ENCODE peak calls at places on chromosome 22, in seven cellular contexts. T, B, M, D, W, O and U are unnamed samples.

GRCh38 chr22:46251266-46251665 is 1.2 kb upstream of the CDPF1 start:
- DNase-seq in T (no peak), B (no peak), M (no peak), D (no peak), W (no peak), O (no peak), U (no peak)

GRCh38 chr22:36644333-36644757 is 59.2 kb downstream of the CACNG2 start:
- DNase-seq in T (peak), B (no peak), M (peak), D (no peak), W (peak), O (peak), U (no peak)

GRCh38 chr22:31630331-31631329 is 31.4 kb downstream of the PISD start:
- DNase-seq in T (peak), B (peak), M (peak), D (peak), W (peak), O (peak), U (peak)

GRCh38 chr22:19970479-19971275 is 29.1 kb upstream of the TXNRD2 start:
- DNase-seq in T (peak), B (peak), M (peak), D (peak), W (peak), O (peak), U (no peak)

GRCh38 chr22:43707650-43708049 is 104.5 kb downstream of the EFCAB6 start:
- DNase-seq in T (no peak), B (no peak), M (no peak), D (no peak), W (no peak), O (no peak), U (no peak)

GRCh38 chr22:24001314-24001713 is 3.9 kb downstream of the GSTT4 start:
- DNase-seq in T (peak), B (no peak), M (no peak), D (no peak), W (no peak), O (no peak), U (no peak)

GRCh38 chr22:39959640-39960447 is at the start of gene TMA7B:
- DNase-seq in T (peak), B (no peak), M (peak), D (no peak), W (peak), O (peak), U (no peak)

GRCh38 chr22:37563153-37564081 is 3.1 kb downstream of the CDC42EP1 start:
- DNase-seq in T (no peak), B (peak), M (peak), D (no peak), W (peak), O (peak), U (peak)

GRCh38 chr22:36425977-36426523 is 38.3 kb upstream of the MYH9 start:
- DNase-seq in T (peak), B (no peak), M (peak), D (peak), W (no peak), O (no peak), U (no peak)

GRCh38 chr22:30169002-30169401 is 77.6 kb downstream of the LIF start:
- DNase-seq in T (no peak), B (no peak), M (no peak), D (no peak), W (no peak), O (no peak), U (no peak)

GRCh38 chr22:25748704-25749103 is 6.7 kb downstream of the MYO18B start:
- DNase-seq in T (no peak), B (no peak), M (no peak), D (no peak), W (no peak), O (no peak), U (no peak)

GRCh38 chr22:43722444-43722843 is 89.7 kb downstream of the EFCAB6 start:
- DNase-seq in T (no peak), B (no peak), M (no peak), D (no peak), W (no peak), O (no peak), U (no peak)

GRCh38 chr22:32281092-32281491 is 25.9 kb upstream of the SLC5A4 start:
- DNase-seq in T (no peak), B (no peak), M (no peak), D (no peak), W (peak), O (peak), U (no peak)

GRCh38 chr22:23402275-23403151 is 177.6 kb downstream of the IGLL1 start:
- DNase-seq in T (peak), B (peak), M (peak), D (peak), W (peak), O (peak), U (peak)

GRCh38 chr22:30502153-30502552 is 3.3 kb downstream of the SEC14L4 start:
- DNase-seq in T (no peak), B (no peak), M (no peak), D (no peak), W (no peak), O (no peak), U (no peak)

GRCh38 chr22:39546889-39547586 is 14.5 kb upstream of the RPS19BP1 start:
- DNase-seq in T (no peak), B (no peak), M (no peak), D (no peak), W (no peak), O (peak), U (no peak)

GRCh38 chr22:32830957-32831356 is 29.5 kb downstream of the TIMP3 start:
- DNase-seq in T (no peak), B (no peak), M (no peak), D (no peak), W (no peak), O (no peak), U (no peak)

GRCh38 chr22:30265851-30266444 is 703 bp downstream of the OSM start:
- DNase-seq in T (no peak), B (no peak), M (no peak), D (no peak), W (no peak), O (no peak), U (no peak)

GRCh38 chr22:26330971-26331625 is 98.0 kb upstream of the ASPHD2 start:
- DNase-seq in T (peak), B (no peak), M (peak), D (peak), W (peak), O (peak), U (no peak)

GRCh38 chr22:37330200-37331033 is 48.1 kb downstream of the CYTH4 start:
- DNase-seq in T (peak), B (no peak), M (peak), D (peak), W (peak), O (peak), U (no peak)

GRCh38 chr22:31937328-31937727 is 7.0 kb upstream of the YWHAH start:
- DNase-seq in T (no peak), B (no peak), M (no peak), D (no peak), W (no peak), O (no peak), U (no peak)

GRCh38 chr22:23225724-23226496 is 45.6 kb downstream of the BCR start:
- DNase-seq in T (no peak), B (no peak), M (no peak), D (no peak), W (peak), O (peak), U (no peak)

GRCh38 chr22:39577361-39577760 is 6.8 kb downstream of the CACNA1I start:
- DNase-seq in T (no peak), B (no peak), M (no peak), D (no peak), W (no peak), O (no peak), U (no peak)

GRCh38 chr22:48055185-48055584 is 1292.7 kb downstream of the TBC1D22A start:
- DNase-seq in T (no peak), B (no peak), M (no peak), D (no peak), W (no peak), O (no peak), U (no peak)

GRCh38 chr22:20751185-20751851 is 22.6 kb upstream of the SERPIND1 start:
- DNase-seq in T (peak), B (no peak), M (no peak), D (peak), W (no peak), O (no peak), U (no peak)

GRCh38 chr22:43399338-43399979 is 12.4 kb upstream of the MPPED1 start:
- DNase-seq in T (no peak), B (no peak), M (no peak), D (no peak), W (no peak), O (no peak), U (no peak)

GRCh38 chr22:23850136-23850611 is 7.5 kb upstream of the SLC2A11 start:
- DNase-seq in T (no peak), B (no peak), M (no peak), D (no peak), W (no peak), O (no peak), U (no peak)

GRCh38 chr22:31342389-31343125 is 3.6 kb downstream of the PATZ1 start:
- DNase-seq in T (peak), B (no peak), M (no peak), D (no peak), W (no peak), O (no peak), U (no peak)

GRCh38 chr22:48718818-48719500 is 1108.7 kb downstream of the BRD1 start:
- DNase-seq in T (no peak), B (no peak), M (no peak), D (peak), W (no peak), O (no peak), U (no peak)

GRCh38 chr22:26259510-26259909 is 90.2 kb downstream of the SEZ6L start:
- DNase-seq in T (peak), B (no peak), M (no peak), D (no peak), W (no peak), O (peak), U (no peak)

DNA sequence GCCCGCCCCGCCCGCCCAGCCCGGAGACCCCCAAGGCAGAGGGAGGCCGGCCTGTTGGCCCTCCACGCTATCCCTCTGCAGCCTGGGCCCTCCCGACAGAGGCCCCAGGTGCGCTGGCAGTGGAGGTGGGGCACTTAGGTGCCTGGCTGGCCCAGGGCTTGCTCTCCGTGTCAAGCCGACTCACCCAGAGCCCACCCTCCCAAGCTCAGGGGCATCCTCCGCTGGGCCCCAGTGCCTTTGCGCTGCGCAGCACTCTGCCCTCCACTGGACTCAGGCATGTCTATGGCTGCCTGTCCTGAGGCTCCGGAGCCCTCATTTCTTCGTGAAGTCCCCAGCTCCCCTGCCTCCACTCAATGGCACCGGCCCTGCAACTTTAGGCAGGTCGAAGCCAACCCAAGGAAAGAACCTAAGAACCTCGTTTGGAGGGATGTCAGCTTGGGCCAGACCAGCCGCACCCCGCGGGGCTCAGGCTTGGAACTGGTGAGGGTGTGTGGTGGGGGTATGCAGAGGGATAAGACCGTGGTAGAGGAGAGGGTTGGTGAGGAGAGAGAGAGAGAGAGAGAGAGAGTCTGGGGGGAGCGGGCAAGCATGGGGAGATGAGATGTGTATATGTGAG is 6.1 kb downstream of the SMIM45 start:
- DNase-seq in T (no peak), B (no peak), M (no peak), D (no peak), W (no peak), O (no peak), U (no peak)
- H3K4me3 ChIP-seq in T (peak), B (peak), M (no peak), D (peak), W (no peak), O (no peak), U (peak)

GRCh38 chr22:45235101-45235777 is 5.5 kb downstream of the KIAA0930 start:
- DNase-seq in T (no peak), B (no peak), M (no peak), D (no peak), W (no peak), O (no peak), U (no peak)

GRCh38 chr22:45237065-45237990 is 3.4 kb downstream of the KIAA0930 start:
- DNase-seq in T (no peak), B (no peak), M (no peak), D (no peak), W (no peak), O (no peak), U (no peak)

GRCh38 chr22:45233827-45234226 is 6.9 kb downstream of the KIAA0930 start:
- DNase-seq in T (no peak), B (no peak), M (no peak), D (no peak), W (no peak), O (no peak), U (no peak)

GRCh38 chr22:45233386-45233785 is 7.3 kb downstream of the KIAA0930 start:
- DNase-seq in T (no peak), B (no peak), M (no peak), D (no peak), W (no peak), O (no peak), U (no peak)

GRCh38 chr22:45235851-45236342 is 4.8 kb downstream of the KIAA0930 start:
- DNase-seq in T (no peak), B (no peak), M (no peak), D (no peak), W (no peak), O (no peak), U (no peak)
- H3K4me3 ChIP-seq in T (no peak), B (no peak), M (no peak), D (no peak), W (no peak), O (no peak), U (no peak)

DNA sequence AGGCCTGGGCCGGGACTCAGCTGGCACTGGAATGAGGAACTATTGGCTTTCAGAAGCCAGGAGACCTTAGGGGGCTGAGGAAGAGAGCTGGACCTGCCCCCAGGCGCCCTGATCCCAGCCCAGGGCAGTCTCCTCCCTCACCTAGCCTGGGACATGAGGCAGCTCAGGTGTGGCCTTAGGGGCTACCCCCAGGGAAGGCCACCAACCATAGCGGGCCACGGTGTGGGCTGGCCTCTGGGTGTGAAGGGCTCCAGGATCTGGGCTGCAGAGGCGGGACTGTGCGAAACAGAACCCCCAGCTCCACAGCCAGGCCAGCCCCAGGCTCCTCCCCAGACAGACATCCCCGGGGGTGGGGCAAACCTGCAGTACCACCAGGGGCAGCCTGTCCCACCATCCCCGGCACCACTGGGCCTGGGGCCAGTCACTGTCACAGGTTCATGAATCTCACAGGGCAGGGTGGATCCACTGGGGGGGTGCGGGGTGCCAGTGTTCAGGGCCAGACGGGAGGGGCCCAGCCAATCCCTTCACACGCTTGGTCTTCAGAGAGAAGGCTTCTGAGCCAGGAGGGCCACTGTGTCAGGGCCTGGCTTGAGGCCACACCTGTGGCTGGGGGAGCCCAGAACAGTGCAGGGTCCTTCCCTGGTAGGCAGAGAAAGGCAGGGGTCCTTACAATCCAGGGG is 3.5 kb downstream of the PLXNB2 start:
- DNase-seq in T (peak), B (no peak), M (peak), D (peak), W (no peak), O (no peak), U (no peak)
- H3K4me3 ChIP-seq in T (no peak), B (peak), M (no peak), D (no peak), W (peak), O (no peak), U (peak)

GRCh38 chr22:28799125-28799833 is 1.1 kb downstream of the XBP1 start:
- DNase-seq in T (peak), B (no peak), M (peak), D (no peak), W (peak), O (peak), U (peak)

GRCh38 chr22:28799834-28800307 is 498 bp downstream of the XBP1 start:
- DNase-seq in T (peak), B (peak), M (peak), D (peak), W (no peak), O (peak), U (peak)

GRCh38 chr22:28801845-28802594 is 1.7 kb upstream of the XBP1 start:
- DNase-seq in T (no peak), B (no peak), M (no peak), D (no peak), W (no peak), O (no peak), U (no peak)

GRCh38 chr22:28800308-28801041 is at the start of gene XBP1:
- DNase-seq in T (peak), B (peak), M (peak), D (peak), W (peak), O (peak), U (peak)

DNA sequence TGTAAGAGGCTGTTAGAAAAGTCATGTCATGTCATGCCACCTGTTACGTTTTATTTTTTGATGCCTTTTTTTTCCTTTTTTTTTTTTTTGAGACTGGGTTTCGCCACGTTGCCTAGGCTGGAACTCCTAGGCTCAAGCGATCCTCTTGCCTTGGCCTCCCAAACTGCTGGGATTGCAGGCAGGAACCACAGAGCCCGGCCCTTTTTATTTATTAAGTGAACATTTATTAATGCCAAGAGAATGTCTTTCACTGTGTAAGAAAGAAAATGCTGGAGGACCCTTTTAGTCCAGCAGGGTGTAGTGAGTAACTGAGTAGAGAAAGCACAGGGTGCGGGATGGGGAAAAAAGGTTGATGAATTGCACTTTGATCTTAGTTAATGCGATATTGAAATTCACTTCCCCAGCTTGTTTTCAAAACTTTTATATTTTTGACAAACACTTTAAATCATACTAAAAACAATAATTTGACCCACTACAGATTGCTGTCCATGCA is 2.3 kb upstream of the XBP1 start:
- DNase-seq in T (no peak), B (no peak), M (no peak), D (no peak), W (no peak), O (no peak), U (no peak)
- H3K4me3 ChIP-seq in T (no peak), B (peak), M (no peak), D (no peak), W (no peak), O (no peak), U (peak)